ENCODE peak calls at places on chromosome 15, in seven cellular contexts. O is K562; X is breast epithelium; Z is HCT116; V is IMR-90; C is CD4-positive, CD25-positive, alpha-beta regulatory T cell; I is endodermal cell. L is an unnamed sample.

GRCh38 chr15:62173215-62173614 is 8.1 kb upstream of the C2CD4B start:
- DNase-seq in O (no peak), X (no peak), Z (no peak), V (no peak), C (no peak), I (no peak), L (no peak)

GRCh38 chr15:96736384-96736783 is 405.9 kb downstream of the NR2F2 start:
- DNase-seq in O (no peak), X (no peak), Z (no peak), V (no peak), C (no peak), I (no peak), L (no peak)

GRCh38 chr15:63238181-63238580 is 39.2 kb upstream of the APH1B start:
- DNase-seq in O (no peak), X (no peak), Z (no peak), V (no peak), C (no peak), I (no peak), L (no peak)

GRCh38 chr15:95922431-95922830 is 408.1 kb upstream of the NR2F2 start:
- DNase-seq in O (peak; percentile 17), X (no peak), Z (peak; percentile 10), V (no peak), C (no peak), I (no peak), L (no peak)

GRCh38 chr15:96070636-96071035 is 259.9 kb upstream of the NR2F2 start:
- DNase-seq in O (no peak), X (no peak), Z (no peak), V (peak; percentile 35), C (no peak), I (no peak), L (no peak)

GRCh38 chr15:73930371-73930770 is 4.1 kb downstream of the LOXL1 start:
- DNase-seq in O (no peak), X (no peak), Z (no peak), V (peak; percentile 93), C (no peak), I (no peak), L (no peak)

GRCh38 chr15:89433686-89434085 is 62.7 kb downstream of the RHCG start:
- DNase-seq in O (no peak), X (no peak), Z (no peak), V (no peak), C (no peak), I (no peak), L (no peak)

GRCh38 chr15:68921926-68922325 is 8.4 kb upstream of the SPESP1 start:
- DNase-seq in O (no peak), X (no peak), Z (no peak), V (no peak), C (no peak), I (no peak), L (no peak)

GRCh38 chr15:42999201-42999779 is 78.7 kb upstream of the TTBK2 start:
- DNase-seq in O (no peak), X (no peak), Z (no peak), V (no peak), C (no peak), I (no peak), L (no peak)

GRCh38 chr15:36483409-36483808 is 96.0 kb upstream of the CDIN1 start:
- DNase-seq in O (no peak), X (no peak), Z (no peak), V (no peak), C (no peak), I (no peak), L (no peak)

GRCh38 chr15:41104234-41104633 is 11.8 kb downstream of the INO80 start:
- DNase-seq in O (no peak), X (no peak), Z (no peak), V (peak; percentile 79), C (no peak), I (no peak), L (no peak)

GRCh38 chr15:48564690-48565089 is 80.8 kb downstream of the FBN1 start:
- DNase-seq in O (no peak), X (no peak), Z (no peak), V (no peak), C (no peak), I (no peak), L (no peak)

GRCh38 chr15:48565560-48566482 is 79.7 kb downstream of the FBN1 start:
- DNase-seq in O (no peak), X (no peak), Z (no peak), V (peak; percentile 91), C (no peak), I (no peak), L (no peak)

GRCh38 chr15:48566669-48567068 is 78.8 kb downstream of the FBN1 start:
- DNase-seq in O (no peak), X (no peak), Z (no peak), V (peak; percentile 65), C (no peak), I (no peak), L (no peak)

GRCh38 chr15:48560321-48561051 is 85.0 kb downstream of the FBN1 start:
- DNase-seq in O (no peak), X (no peak), Z (no peak), V (no peak), C (no peak), I (no peak), L (no peak)

DNA sequence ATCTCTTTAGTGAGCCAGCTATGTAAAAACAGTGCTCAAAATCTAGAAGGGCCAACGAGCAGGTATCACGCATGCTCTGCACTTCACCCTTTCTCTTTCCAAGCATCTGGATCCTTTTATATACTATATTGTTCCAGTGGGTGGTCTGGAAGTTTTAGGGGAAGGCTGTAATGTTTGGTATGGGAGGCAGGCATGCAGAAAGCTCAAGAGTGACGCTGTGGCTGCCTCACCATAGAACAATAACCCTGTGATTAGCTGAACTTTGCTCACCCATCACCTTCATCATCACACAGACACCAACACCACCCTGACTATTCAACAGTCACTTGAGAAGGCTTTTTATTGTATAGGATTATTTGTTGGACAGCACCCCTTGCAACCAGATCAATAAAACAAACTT is 81.6 kb downstream of the FBN1 start:
- DNase-seq in O (no peak), X (no peak), Z (no peak), V (no peak), C (no peak), I (no peak), L (no peak)
- H3K4me1 ChIP-seq in O (no peaks in the 10 kb centered on the region), X (no peaks in the 10 kb centered on the region), Z (no peaks in the 10 kb centered on the region), V (peaks cover 17% of the 10 kb centered on the region), C (no peaks in the 10 kb centered on the region), I (no peaks in the 10 kb centered on the region), L (peaks cover 5% of the 10 kb centered on the region)

GRCh38 chr15:31291048-31291578 is 35.5 kb upstream of the KLF13 start:
- DNase-seq in O (no peak), X (no peak), Z (no peak), V (no peak), C (no peak), I (no peak), L (no peak)

GRCh38 chr15:31294067-31294466 is 32.6 kb upstream of the KLF13 start:
- DNase-seq in O (no peak), X (peak; percentile 5), Z (no peak), V (no peak), C (no peak), I (no peak), L (peak; percentile 17)

GRCh38 chr15:31293655-31294054 is 33.0 kb upstream of the KLF13 start:
- DNase-seq in O (no peak), X (peak; percentile 3), Z (no peak), V (no peak), C (no peak), I (no peak), L (peak; percentile 23)

GRCh38 chr15:31295660-31296059 is 31.0 kb upstream of the KLF13 start:
- DNase-seq in O (no peak), X (peak; percentile 15), Z (no peak), V (no peak), C (no peak), I (no peak), L (peak; percentile 13)

GRCh38 chr15:31292391-31293020 is 34.1 kb upstream of the KLF13 start:
- DNase-seq in O (no peak), X (peak; percentile 35), Z (no peak), V (no peak), C (no peak), I (peak; percentile 25), L (peak; percentile 14)
- H3K27ac ChIP-seq in O (no peak overlapping the region), X (peak overlapping the region; percentile 44), Z (no peak overlapping the region), V (no peak overlapping the region), C (no peak overlapping the region), I (no peak overlapping the region), L (no peak overlapping the region)

GRCh38 chr15:40082195-40082868 is 26.3 kb downstream of the BMF start:
- DNase-seq in O (no peak), X (no peak), Z (no peak), V (no peak), C (no peak), I (no peak), L (no peak)

GRCh38 chr15:40081691-40082194 is 26.9 kb downstream of the BMF start:
- DNase-seq in O (peak; percentile 64), X (peak; percentile 78), Z (no peak), V (peak; percentile 75), C (no peak), I (peak; percentile 83), L (peak; percentile 63)

GRCh38 chr15:40084657-40085056 is 24.0 kb downstream of the BMF start:
- DNase-seq in O (no peak), X (no peak), Z (no peak), V (no peak), C (no peak), I (no peak), L (no peak)

GRCh38 chr15:40085225-40085624 is 23.5 kb downstream of the BMF start:
- DNase-seq in O (no peak), X (no peak), Z (no peak), V (peak; percentile 57), C (no peak), I (no peak), L (no peak)

DNA sequence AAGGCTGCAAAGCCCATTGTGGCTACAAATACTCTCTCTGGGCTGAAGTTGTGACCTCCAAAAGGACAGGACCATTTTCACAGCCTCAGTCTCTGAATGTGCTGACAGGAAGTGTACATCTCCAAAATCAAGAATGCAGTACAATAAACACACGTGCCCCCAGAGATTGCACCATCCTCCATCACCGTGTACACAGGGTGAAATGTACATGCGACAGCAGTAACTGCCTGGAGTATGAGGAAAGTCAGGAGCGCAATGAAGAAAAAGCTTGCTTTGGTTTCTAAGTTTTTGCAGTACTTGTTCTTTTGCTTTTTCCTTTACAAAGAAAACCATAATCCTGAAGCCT is 24.9 kb downstream of the BMF start:
- DNase-seq in O (no peak), X (no peak), Z (no peak), V (peak; percentile 34), C (no peak), I (no peak), L (no peak)
- H3K4me1 ChIP-seq in O (peaks cover 34% of the 10 kb centered on the region), X (peaks cover 12% of the 10 kb centered on the region), Z (peaks cover 17% of the 10 kb centered on the region), V (peaks cover 37% of the 10 kb centered on the region), C (no peaks in the 10 kb centered on the region), I (peaks cover 27% of the 10 kb centered on the region), L (peaks cover 14% of the 10 kb centered on the region)

GRCh38 chr15:78102741-78103140 is 10.4 kb downstream of the SH2D7 start:
- DNase-seq in O (no peak), X (no peak), Z (no peak), V (no peak), C (no peak), I (no peak), L (no peak)

GRCh38 chr15:78104119-78104479 is 11.7 kb downstream of the SH2D7 start:
- DNase-seq in O (no peak), X (no peak), Z (no peak), V (no peak), C (no peak), I (no peak), L (no peak)

GRCh38 chr15:78104566-78105500 is 12.5 kb downstream of the SH2D7 start:
- DNase-seq in O (no peak), X (no peak), Z (no peak), V (no peak), C (no peak), I (no peak), L (no peak)

GRCh38 chr15:78102211-78102610 is 9.8 kb downstream of the SH2D7 start:
- DNase-seq in O (no peak), X (no peak), Z (no peak), V (no peak), C (no peak), I (no peak), L (no peak)

GRCh38 chr15:78103406-78104118 is 11.2 kb downstream of the SH2D7 start:
- DNase-seq in O (no peak), X (no peak), Z (no peak), V (no peak), C (peak; percentile 58), I (no peak), L (no peak)
- H3K27ac ChIP-seq in O (no peak overlapping the region), X (no peak overlapping the region), Z (no peak overlapping the region), V (no peak overlapping the region), C (peak overlapping the region; percentile 64), I (no peak overlapping the region), L (no peak overlapping the region)